ENCODE peak calls at places on chromosomes 13 and 19, in eight cellular contexts. One of them, this sample, is unnamed.
A peak's percentile ranks its signal among the peaks of the same experiment; 100 is the strongest.

GRCh38 chr13:19818223-19818842 is 35.6 kb upstream of the PSPC1 start:
- DNase-seq in psoas muscle: peak; percentile 15
- DNase-seq in KBM-7: no peak
- DNase-seq in fibroblast of the conjunctiva: no peak
- DNase-seq in T-helper 2 cell: peak; percentile 5
- DNase-seq in GOT3: no peak
- DNase-seq in uterus: peak; percentile 14
- DNase-seq in T1000: no peak
- DNase-seq in this sample: peak; percentile 20

GRCh38 chr13:101939370-101939769 is 462.5 kb downstream of the FGF14 start:
- DNase-seq in psoas muscle: no peak
- DNase-seq in KBM-7: no peak
- DNase-seq in fibroblast of the conjunctiva: no peak
- DNase-seq in T-helper 2 cell: no peak
- DNase-seq in GOT3: no peak
- DNase-seq in uterus: no peak
- DNase-seq in T1000: no peak
- DNase-seq in this sample: no peak

GRCh38 chr13:77298403-77298802 is 28.5 kb downstream of the MYCBP2 start:
- DNase-seq in psoas muscle: no peak
- DNase-seq in KBM-7: peak; percentile 63
- DNase-seq in fibroblast of the conjunctiva: no peak
- DNase-seq in T-helper 2 cell: no peak
- DNase-seq in GOT3: no peak
- DNase-seq in uterus: no peak
- DNase-seq in T1000: no peak
- DNase-seq in this sample: no peak

GRCh38 chr13:99434258-99434788 is 66.9 kb upstream of the TM9SF2 start:
- DNase-seq in psoas muscle: no peak
- DNase-seq in KBM-7: no peak
- DNase-seq in fibroblast of the conjunctiva: no peak
- DNase-seq in T-helper 2 cell: peak; percentile 60
- DNase-seq in GOT3: no peak
- DNase-seq in uterus: no peak
- DNase-seq in T1000: no peak
- DNase-seq in this sample: peak; percentile 90

GRCh38 chr19:16062789-16063188 is 13.5 kb upstream of the TPM4 start:
- DNase-seq in psoas muscle: peak; percentile 39
- DNase-seq in KBM-7: peak; percentile 62
- DNase-seq in fibroblast of the conjunctiva: no peak
- DNase-seq in T-helper 2 cell: peak; percentile 70
- DNase-seq in GOT3: no peak
- DNase-seq in uterus: no peak
- DNase-seq in T1000: no peak
- DNase-seq in this sample: peak; percentile 58

GRCh38 chr19:35882074-35882832 is 13.9 kb downstream of the APLP1 start:
- DNase-seq in psoas muscle: no peak
- DNase-seq in KBM-7: peak; percentile 83
- DNase-seq in fibroblast of the conjunctiva: peak; percentile 64
- DNase-seq in T-helper 2 cell: no peak
- DNase-seq in GOT3: no peak
- DNase-seq in uterus: peak; percentile 60
- DNase-seq in T1000: no peak
- DNase-seq in this sample: peak; percentile 36

GRCh38 chr13:86974995-86975328 is 696.2 kb upstream of the SLITRK5 start:
- DNase-seq in psoas muscle: no peak
- DNase-seq in KBM-7: no peak
- DNase-seq in fibroblast of the conjunctiva: no peak
- DNase-seq in T-helper 2 cell: no peak
- DNase-seq in GOT3: no peak
- DNase-seq in uterus: no peak
- DNase-seq in T1000: no peak
- DNase-seq in this sample: no peak

GRCh38 chr13:49466240-49466914 is 22.3 kb downstream of the SETDB2 start:
- DNase-seq in psoas muscle: no peak
- DNase-seq in KBM-7: no peak
- DNase-seq in fibroblast of the conjunctiva: no peak
- DNase-seq in T-helper 2 cell: no peak
- DNase-seq in GOT3: no peak
- DNase-seq in uterus: no peak
- DNase-seq in T1000: no peak
- DNase-seq in this sample: no peak

GRCh38 chr19:19750842-19751790 is 18.2 kb upstream of the ZNF14 start:
- DNase-seq in psoas muscle: no peak
- DNase-seq in KBM-7: no peak
- DNase-seq in fibroblast of the conjunctiva: no peak
- DNase-seq in T-helper 2 cell: no peak
- DNase-seq in GOT3: no peak
- DNase-seq in uterus: no peak
- DNase-seq in T1000: no peak
- DNase-seq in this sample: no peak

GRCh38 chr19:6056801-6057650 is 53.3 kb downstream of the RFX2 start:
- DNase-seq in psoas muscle: peak; percentile 82
- DNase-seq in KBM-7: peak; percentile 87
- DNase-seq in fibroblast of the conjunctiva: peak; percentile 92
- DNase-seq in T-helper 2 cell: no peak
- DNase-seq in GOT3: peak; percentile 64
- DNase-seq in uterus: peak; percentile 91
- DNase-seq in T1000: peak; percentile 62
- DNase-seq in this sample: no peak

GRCh38 chr13:24071016-24071415 is 89.5 kb upstream of the SPATA13 start:
- DNase-seq in psoas muscle: no peak
- DNase-seq in KBM-7: no peak
- DNase-seq in fibroblast of the conjunctiva: no peak
- DNase-seq in T-helper 2 cell: no peak
- DNase-seq in GOT3: no peak
- DNase-seq in uterus: no peak
- DNase-seq in T1000: no peak
- DNase-seq in this sample: no peak

GRCh38 chr19:3548594-3548993 is 8.8 kb downstream of the MFSD12 start:
- DNase-seq in psoas muscle: no peak
- DNase-seq in KBM-7: no peak
- DNase-seq in fibroblast of the conjunctiva: no peak
- DNase-seq in T-helper 2 cell: no peak
- DNase-seq in GOT3: no peak
- DNase-seq in uterus: no peak
- DNase-seq in T1000: peak; percentile 18
- DNase-seq in this sample: no peak

GRCh38 chr13:51883226-51883600 is 21.4 kb downstream of the CCDC70 start:
- DNase-seq in psoas muscle: no peak
- DNase-seq in KBM-7: no peak
- DNase-seq in fibroblast of the conjunctiva: no peak
- DNase-seq in T-helper 2 cell: no peak
- DNase-seq in GOT3: no peak
- DNase-seq in uterus: no peak
- DNase-seq in T1000: no peak
- DNase-seq in this sample: no peak

GRCh38 chr13:96779691-96780090 is 214.6 kb downstream of the OXGR1 start:
- DNase-seq in psoas muscle: no peak
- DNase-seq in KBM-7: no peak
- DNase-seq in fibroblast of the conjunctiva: peak; percentile 21
- DNase-seq in T-helper 2 cell: no peak
- DNase-seq in GOT3: no peak
- DNase-seq in uterus: no peak
- DNase-seq in T1000: no peak
- DNase-seq in this sample: no peak

GRCh38 chr19:1251233-1251502 is 2.8 kb downstream of the MIDN start:
- DNase-seq in psoas muscle: no peak
- DNase-seq in KBM-7: peak; percentile 86
- DNase-seq in fibroblast of the conjunctiva: no peak
- DNase-seq in T-helper 2 cell: no peak
- DNase-seq in GOT3: no peak
- DNase-seq in uterus: peak; percentile 78
- DNase-seq in T1000: peak; percentile 47
- DNase-seq in this sample: no peak

GRCh38 chr19:42284066-42284501 is 15.0 kb downstream of the CIC start:
- DNase-seq in psoas muscle: peak; percentile 86
- DNase-seq in KBM-7: peak; percentile 26
- DNase-seq in fibroblast of the conjunctiva: no peak
- DNase-seq in T-helper 2 cell: peak; percentile 66
- DNase-seq in GOT3: peak; percentile 78
- DNase-seq in uterus: peak; percentile 77
- DNase-seq in T1000: peak; percentile 70
- DNase-seq in this sample: peak; percentile 86

GRCh38 chr19:30530751-30531150 is 158.6 kb downstream of the ZNF536 start:
- DNase-seq in psoas muscle: no peak
- DNase-seq in KBM-7: no peak
- DNase-seq in fibroblast of the conjunctiva: no peak
- DNase-seq in T-helper 2 cell: no peak
- DNase-seq in GOT3: no peak
- DNase-seq in uterus: no peak
- DNase-seq in T1000: no peak
- DNase-seq in this sample: no peak

GRCh38 chr19:2610637-2611482 is 91.6 kb downstream of the GNG7 start:
- DNase-seq in psoas muscle: peak; percentile 93
- DNase-seq in KBM-7: peak; percentile 83
- DNase-seq in fibroblast of the conjunctiva: peak; percentile 77
- DNase-seq in T-helper 2 cell: peak; percentile 83
- DNase-seq in GOT3: peak; percentile 62
- DNase-seq in uterus: peak; percentile 92
- DNase-seq in T1000: peak; percentile 94
- DNase-seq in this sample: peak; percentile 49

GRCh38 chr19:5178841-5179625 is 161.6 kb downstream of the PTPRS start:
- DNase-seq in psoas muscle: no peak
- DNase-seq in KBM-7: no peak
- DNase-seq in fibroblast of the conjunctiva: no peak
- DNase-seq in T-helper 2 cell: no peak
- DNase-seq in GOT3: no peak
- DNase-seq in uterus: no peak
- DNase-seq in T1000: no peak
- DNase-seq in this sample: no peak

GRCh38 chr13:97627566-97627965 is 193.6 kb downstream of the RAP2A start:
- DNase-seq in psoas muscle: peak; percentile 69
- DNase-seq in KBM-7: no peak
- DNase-seq in fibroblast of the conjunctiva: peak; percentile 93
- DNase-seq in T-helper 2 cell: no peak
- DNase-seq in GOT3: peak; percentile 26
- DNase-seq in uterus: peak; percentile 19
- DNase-seq in T1000: no peak
- DNase-seq in this sample: no peak

GRCh38 chr19:2618611-2619010 is 83.9 kb downstream of the GNG7 start:
- DNase-seq in psoas muscle: peak; percentile 60
- DNase-seq in KBM-7: peak; percentile 85
- DNase-seq in fibroblast of the conjunctiva: no peak
- DNase-seq in T-helper 2 cell: peak; percentile 69
- DNase-seq in GOT3: peak; percentile 56
- DNase-seq in uterus: no peak
- DNase-seq in T1000: peak; percentile 56
- DNase-seq in this sample: peak; percentile 52

GRCh38 chr13:92355213-92355612 is 871.4 kb upstream of the GPC6 start:
- DNase-seq in psoas muscle: no peak
- DNase-seq in KBM-7: peak; percentile 60
- DNase-seq in fibroblast of the conjunctiva: peak; percentile 16
- DNase-seq in T-helper 2 cell: no peak
- DNase-seq in GOT3: no peak
- DNase-seq in uterus: no peak
- DNase-seq in T1000: no peak
- DNase-seq in this sample: no peak

GRCh38 chr19:4108767-4109625 is 14.9 kb downstream of the MAP2K2 start:
- DNase-seq in psoas muscle: no peak
- DNase-seq in KBM-7: peak; percentile 90
- DNase-seq in fibroblast of the conjunctiva: no peak
- DNase-seq in T-helper 2 cell: peak; percentile 24
- DNase-seq in GOT3: no peak
- DNase-seq in uterus: no peak
- DNase-seq in T1000: no peak
- DNase-seq in this sample: peak; percentile 80

GRCh38 chr13:32316030-32316344 is 679 bp downstream of the BRCA2 start:
- DNase-seq in psoas muscle: no peak
- DNase-seq in KBM-7: no peak
- DNase-seq in fibroblast of the conjunctiva: no peak
- DNase-seq in T-helper 2 cell: no peak
- DNase-seq in GOT3: no peak
- DNase-seq in uterus: no peak
- DNase-seq in T1000: no peak
- DNase-seq in this sample: no peak

GRCh38 chr13:44271915-44272341 is 101.7 kb upstream of the SERP2 start:
- DNase-seq in psoas muscle: peak; percentile 56
- DNase-seq in KBM-7: no peak
- DNase-seq in fibroblast of the conjunctiva: no peak
- DNase-seq in T-helper 2 cell: no peak
- DNase-seq in GOT3: no peak
- DNase-seq in uterus: peak; percentile 68
- DNase-seq in T1000: no peak
- DNase-seq in this sample: no peak

GRCh38 chr13:67238277-67238859 is 8.2 kb upstream of the PCDH9 start:
- DNase-seq in psoas muscle: no peak
- DNase-seq in KBM-7: peak; percentile 65
- DNase-seq in fibroblast of the conjunctiva: no peak
- DNase-seq in T-helper 2 cell: no peak
- DNase-seq in GOT3: no peak
- DNase-seq in uterus: no peak
- DNase-seq in T1000: no peak
- DNase-seq in this sample: no peak

This sample was measured in T-cell.